ENCODE peak calls at places on chromosomes 6 and 20, in ten cellular contexts. One of them, this sample, is unnamed.

GRCh38 chr6:111791415-111791814 is 81.8 kb downstream of the FYN start:
- DNase-seq in A549: no peak
- DNase-seq in tibial artery: no peak
- DNase-seq in K562: no peak
- DNase-seq in HepG2: no peak
- DNase-seq in adrenal gland: no peak
- DNase-seq in trophoblast cell: no peak
- DNase-seq in esophagus muscularis mucosa: no peak
- DNase-seq in fibroblast of lung: peak; percentile 81
- DNase-seq in PC-3: no peak
- DNase-seq in this sample: peak; percentile 58

GRCh38 chr20:51077601-51078000 is 54.7 kb upstream of the KCNG1 start:
- DNase-seq in trophoblast cell: no peak
- DNase-seq in tibial artery: no peak
- DNase-seq in esophagus muscularis mucosa: no peak
- DNase-seq in K562: no peak
- DNase-seq in HepG2: no peak
- DNase-seq in A549: no peak
- DNase-seq in fibroblast of lung: no peak
- DNase-seq in adrenal gland: no peak
- DNase-seq in PC-3: no peak
- DNase-seq in this sample: no peak

GRCh38 chr6:143027058-143027457 is 33.6 kb upstream of the AIG1 start:
- DNase-seq in esophagus muscularis mucosa: no peak
- DNase-seq in PC-3: peak; percentile 41
- DNase-seq in fibroblast of lung: peak; percentile 22
- DNase-seq in tibial artery: peak; percentile 31
- DNase-seq in K562: no peak
- DNase-seq in HepG2: peak; percentile 38
- DNase-seq in trophoblast cell: peak; percentile 41
- DNase-seq in A549: no peak
- DNase-seq in adrenal gland: peak; percentile 29
- DNase-seq in this sample: peak; percentile 74

GRCh38 chr6:33147807-33148666 is 44.2 kb downstream of the COL11A2 start:
- DNase-seq in adrenal gland: peak; percentile 22
- DNase-seq in tibial artery: no peak
- DNase-seq in PC-3: peak; percentile 63
- DNase-seq in K562: no peak
- DNase-seq in trophoblast cell: peak; percentile 66
- DNase-seq in HepG2: peak; percentile 51
- DNase-seq in esophagus muscularis mucosa: no peak
- DNase-seq in fibroblast of lung: peak; percentile 43
- DNase-seq in A549: no peak
- DNase-seq in this sample: no peak

GRCh38 chr20:53283011-53283410 is 310.6 kb downstream of the ZNF217 start:
- DNase-seq in PC-3: no peak
- DNase-seq in K562: no peak
- DNase-seq in HepG2: no peak
- DNase-seq in tibial artery: no peak
- DNase-seq in A549: no peak
- DNase-seq in fibroblast of lung: no peak
- DNase-seq in trophoblast cell: no peak
- DNase-seq in adrenal gland: no peak
- DNase-seq in esophagus muscularis mucosa: no peak
- DNase-seq in this sample: no peak

GRCh38 chr6:2746557-2747061 is 4.1 kb downstream of the MYLK4 start:
- DNase-seq in trophoblast cell: peak; percentile 29
- DNase-seq in K562: no peak
- DNase-seq in A549: no peak
- DNase-seq in HepG2: no peak
- DNase-seq in esophagus muscularis mucosa: no peak
- DNase-seq in PC-3: no peak
- DNase-seq in tibial artery: no peak
- DNase-seq in adrenal gland: no peak
- DNase-seq in fibroblast of lung: no peak
- DNase-seq in this sample: no peak

GRCh38 chr6:109794201-109794926 is 103.3 kb downstream of the FIG4 start:
- DNase-seq in K562: no peak
- DNase-seq in fibroblast of lung: peak; percentile 79
- DNase-seq in esophagus muscularis mucosa: no peak
- DNase-seq in PC-3: peak; percentile 77
- DNase-seq in HepG2: no peak
- DNase-seq in trophoblast cell: no peak
- DNase-seq in A549: no peak
- DNase-seq in adrenal gland: no peak
- DNase-seq in tibial artery: no peak
- DNase-seq in this sample: no peak

GRCh38 chr6:27791182-27791939 is 120.8 kb downstream of the OR2B2 start:
- DNase-seq in trophoblast cell: peak; percentile 67
- DNase-seq in HepG2: peak; percentile 76
- DNase-seq in A549: peak; percentile 47
- DNase-seq in PC-3: peak; percentile 92
- DNase-seq in tibial artery: peak; percentile 67
- DNase-seq in K562: peak; percentile 61
- DNase-seq in adrenal gland: peak; percentile 61
- DNase-seq in esophagus muscularis mucosa: no peak
- DNase-seq in fibroblast of lung: peak; percentile 79
- DNase-seq in this sample: peak; percentile 61

GRCh38 chr6:90368601-90369000 is 72.0 kb upstream of the BACH2 start:
- DNase-seq in tibial artery: no peak
- DNase-seq in A549: no peak
- DNase-seq in trophoblast cell: no peak
- DNase-seq in fibroblast of lung: peak; percentile 89
- DNase-seq in adrenal gland: no peak
- DNase-seq in esophagus muscularis mucosa: no peak
- DNase-seq in HepG2: no peak
- DNase-seq in PC-3: peak; percentile 44
- DNase-seq in K562: no peak
- DNase-seq in this sample: no peak

GRCh38 chr6:84774174-84775158 is 10.1 kb upstream of the TBX18 start:
- DNase-seq in K562: peak; percentile 46
- DNase-seq in adrenal gland: no peak
- DNase-seq in HepG2: no peak
- DNase-seq in tibial artery: peak; percentile 41
- DNase-seq in esophagus muscularis mucosa: peak; percentile 88
- DNase-seq in A549: peak; percentile 41
- DNase-seq in trophoblast cell: no peak
- DNase-seq in fibroblast of lung: no peak
- DNase-seq in PC-3: no peak
- DNase-seq in this sample: no peak

GRCh38 chr6:84773133-84773430 is 8.7 kb upstream of the TBX18 start:
- DNase-seq in HepG2: no peak
- DNase-seq in fibroblast of lung: no peak
- DNase-seq in esophagus muscularis mucosa: no peak
- DNase-seq in adrenal gland: no peak
- DNase-seq in A549: no peak
- DNase-seq in tibial artery: no peak
- DNase-seq in trophoblast cell: no peak
- DNase-seq in K562: no peak
- DNase-seq in PC-3: no peak
- DNase-seq in this sample: no peak

GRCh38 chr6:84772428-84773132 is 8.2 kb upstream of the TBX18 start:
- DNase-seq in tibial artery: no peak
- DNase-seq in trophoblast cell: no peak
- DNase-seq in K562: no peak
- DNase-seq in PC-3: no peak
- DNase-seq in HepG2: no peak
- DNase-seq in A549: no peak
- DNase-seq in adrenal gland: no peak
- DNase-seq in esophagus muscularis mucosa: no peak
- DNase-seq in fibroblast of lung: no peak
- DNase-seq in this sample: no peak

GRCh38 chr6:84771732-84772131 is 7.3 kb upstream of the TBX18 start:
- DNase-seq in A549: no peak
- DNase-seq in trophoblast cell: no peak
- DNase-seq in PC-3: no peak
- DNase-seq in tibial artery: no peak
- DNase-seq in HepG2: no peak
- DNase-seq in K562: no peak
- DNase-seq in adrenal gland: no peak
- DNase-seq in esophagus muscularis mucosa: no peak
- DNase-seq in fibroblast of lung: no peak
- DNase-seq in this sample: no peak

GRCh38 chr6:84773431-84774173 is 9.2 kb upstream of the TBX18 start:
- DNase-seq in PC-3: no peak
- DNase-seq in A549: peak; percentile 21
- DNase-seq in esophagus muscularis mucosa: peak; percentile 81
- DNase-seq in adrenal gland: no peak
- DNase-seq in tibial artery: peak; percentile 29
- DNase-seq in K562: no peak
- DNase-seq in trophoblast cell: peak; percentile 13
- DNase-seq in fibroblast of lung: no peak
- DNase-seq in HepG2: no peak
- DNase-seq in this sample: no peak
- H3K4me1 ChIP-seq in PC-3: no peaks in the 10 kb centered on the region
- H3K4me1 ChIP-seq in A549: peaks cover 8% of the 10 kb centered on the region
- H3K4me1 ChIP-seq in esophagus muscularis mucosa: peaks cover 20% of the 10 kb centered on the region
- H3K4me1 ChIP-seq in adrenal gland: peaks cover 16% of the 10 kb centered on the region
- H3K4me1 ChIP-seq in tibial artery: no peaks in the 10 kb centered on the region
- H3K4me1 ChIP-seq in K562: peaks cover 3% of the 10 kb centered on the region
- H3K4me1 ChIP-seq in trophoblast cell: peaks cover 6% of the 10 kb centered on the region
- H3K4me1 ChIP-seq in fibroblast of lung: no peaks in the 10 kb centered on the region
- H3K4me1 ChIP-seq in HepG2: no peaks in the 10 kb centered on the region
- H3K4me1 ChIP-seq in this sample: no peaks in the 10 kb centered on the region

DNA sequence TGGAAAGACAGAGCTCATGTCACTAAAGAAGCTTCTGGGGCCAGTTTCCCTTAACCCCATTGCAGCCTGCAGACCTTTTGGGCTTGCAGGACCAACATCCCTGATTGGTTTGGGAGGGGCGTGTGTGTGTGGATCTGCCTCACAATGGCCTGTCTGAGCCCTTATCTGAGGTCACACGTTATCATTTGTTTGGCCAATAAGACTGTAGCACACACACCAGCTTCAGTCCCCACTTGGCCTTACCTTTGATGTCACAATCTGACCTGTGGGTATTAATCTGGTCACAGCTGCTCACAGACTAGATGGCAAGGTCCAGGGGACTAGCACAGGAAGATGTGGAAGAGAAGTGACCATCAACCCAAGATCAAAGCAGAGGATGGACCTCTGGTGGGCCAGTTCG is at the start of gene SCP2D1:
- DNase-seq in trophoblast cell: no peak
- DNase-seq in fibroblast of lung: no peak
- DNase-seq in PC-3: no peak
- DNase-seq in tibial artery: no peak
- DNase-seq in HepG2: no peak
- DNase-seq in A549: no peak
- DNase-seq in adrenal gland: no peak
- DNase-seq in K562: no peak
- DNase-seq in esophagus muscularis mucosa: no peak
- DNase-seq in this sample: no peak
- H3K4me1 ChIP-seq in trophoblast cell: no peaks in the 10 kb centered on the region
- H3K4me1 ChIP-seq in fibroblast of lung: no peaks in the 10 kb centered on the region
- H3K4me1 ChIP-seq in PC-3: no peaks in the 10 kb centered on the region
- H3K4me1 ChIP-seq in tibial artery: no peaks in the 10 kb centered on the region
- H3K4me1 ChIP-seq in HepG2: no peaks in the 10 kb centered on the region
- H3K4me1 ChIP-seq in A549: no peaks in the 10 kb centered on the region
- H3K4me1 ChIP-seq in adrenal gland: no peaks in the 10 kb centered on the region
- H3K4me1 ChIP-seq in K562: no peaks in the 10 kb centered on the region
- H3K4me1 ChIP-seq in esophagus muscularis mucosa: no peaks in the 10 kb centered on the region
- H3K4me1 ChIP-seq in this sample: no peaks in the 10 kb centered on the region

GRCh38 chr6:98832282-98833100 is 1.9 kb upstream of the POU3F2 start:
- DNase-seq in HepG2: no peak
- DNase-seq in esophagus muscularis mucosa: no peak
- DNase-seq in adrenal gland: peak; percentile 48
- DNase-seq in K562: no peak
- DNase-seq in PC-3: peak; percentile 32
- DNase-seq in tibial artery: no peak
- DNase-seq in fibroblast of lung: peak; percentile 95
- DNase-seq in trophoblast cell: peak; percentile 3
- DNase-seq in A549: no peak
- DNase-seq in this sample: no peak

GRCh38 chr6:98831057-98832031 is 3.0 kb upstream of the POU3F2 start:
- DNase-seq in fibroblast of lung: peak; percentile 32
- DNase-seq in tibial artery: no peak
- DNase-seq in trophoblast cell: no peak
- DNase-seq in K562: no peak
- DNase-seq in adrenal gland: no peak
- DNase-seq in PC-3: no peak
- DNase-seq in esophagus muscularis mucosa: no peak
- DNase-seq in A549: no peak
- DNase-seq in HepG2: no peak
- DNase-seq in this sample: no peak

GRCh38 chr6:98834060-98835031 is at the start of gene POU3F2:
- DNase-seq in A549: peak; percentile 64
- DNase-seq in fibroblast of lung: peak; percentile 99
- DNase-seq in tibial artery: peak; percentile 48
- DNase-seq in K562: peak; percentile 96
- DNase-seq in adrenal gland: peak; percentile 84
- DNase-seq in esophagus muscularis mucosa: no peak
- DNase-seq in trophoblast cell: peak; percentile 50
- DNase-seq in PC-3: peak; percentile 61
- DNase-seq in HepG2: peak; percentile 57
- DNase-seq in this sample: peak; percentile 94

GRCh38 chr6:98835149-98836024 is 1.0 kb downstream of the POU3F2 start:
- DNase-seq in K562: no peak
- DNase-seq in fibroblast of lung: peak; percentile 54
- DNase-seq in adrenal gland: no peak
- DNase-seq in esophagus muscularis mucosa: no peak
- DNase-seq in A549: no peak
- DNase-seq in HepG2: no peak
- DNase-seq in PC-3: no peak
- DNase-seq in tibial artery: no peak
- DNase-seq in trophoblast cell: peak; percentile 3
- DNase-seq in this sample: peak; percentile 38

GRCh38 chr6:98833101-98834059 is 994 bp upstream of the POU3F2 start:
- DNase-seq in A549: no peak
- DNase-seq in K562: no peak
- DNase-seq in adrenal gland: peak; percentile 38
- DNase-seq in tibial artery: no peak
- DNase-seq in PC-3: peak; percentile 10
- DNase-seq in fibroblast of lung: peak; percentile 62
- DNase-seq in esophagus muscularis mucosa: no peak
- DNase-seq in HepG2: no peak
- DNase-seq in trophoblast cell: peak; percentile 42
- DNase-seq in this sample: peak; percentile 56
- H3K4me1 ChIP-seq in A549: peaks cover 11% of the 10 kb centered on the region
- H3K4me1 ChIP-seq in K562: no peaks in the 10 kb centered on the region
- H3K4me1 ChIP-seq in adrenal gland: peaks cover 38% of the 10 kb centered on the region
- H3K4me1 ChIP-seq in tibial artery: no peaks in the 10 kb centered on the region
- H3K4me1 ChIP-seq in PC-3: no peaks in the 10 kb centered on the region
- H3K4me1 ChIP-seq in fibroblast of lung: peaks cover 6% of the 10 kb centered on the region
- H3K4me1 ChIP-seq in esophagus muscularis mucosa: peaks cover 62% of the 10 kb centered on the region
- H3K4me1 ChIP-seq in HepG2: peaks cover 25% of the 10 kb centered on the region
- H3K4me1 ChIP-seq in trophoblast cell: peaks cover 15% of the 10 kb centered on the region
- H3K4me1 ChIP-seq in this sample: peaks cover 8% of the 10 kb centered on the region

GRCh38 chr20:47350181-47350550 is 6.3 kb downstream of the ZMYND8 start:
- DNase-seq in HepG2: no peak
- DNase-seq in fibroblast of lung: no peak
- DNase-seq in adrenal gland: no peak
- DNase-seq in esophagus muscularis mucosa: no peak
- DNase-seq in A549: no peak
- DNase-seq in PC-3: no peak
- DNase-seq in tibial artery: no peak
- DNase-seq in trophoblast cell: no peak
- DNase-seq in K562: no peak
- DNase-seq in this sample: no peak
- H3K4me1 ChIP-seq in HepG2: peaks cover 96% of the 10 kb centered on the region
- H3K4me1 ChIP-seq in fibroblast of lung: peaks cover 40% of the 10 kb centered on the region
- H3K4me1 ChIP-seq in adrenal gland: peaks cover 85% of the 10 kb centered on the region
- H3K4me1 ChIP-seq in esophagus muscularis mucosa: peaks cover 100% of the 10 kb centered on the region
- H3K4me1 ChIP-seq in A549: peaks cover 79% of the 10 kb centered on the region
- H3K4me1 ChIP-seq in PC-3: peaks cover 46% of the 10 kb centered on the region
- H3K4me1 ChIP-seq in tibial artery: peaks cover 5% of the 10 kb centered on the region
- H3K4me1 ChIP-seq in trophoblast cell: peaks cover 37% of the 10 kb centered on the region
- H3K4me1 ChIP-seq in K562: peaks cover 46% of the 10 kb centered on the region
- H3K4me1 ChIP-seq in this sample: peaks cover 21% of the 10 kb centered on the region

GRCh38 chr6:108774555-108774954 is 73.7 kb upstream of the ARMC2 start:
- DNase-seq in trophoblast cell: no peak
- DNase-seq in A549: no peak
- DNase-seq in fibroblast of lung: no peak
- DNase-seq in HepG2: no peak
- DNase-seq in esophagus muscularis mucosa: peak; percentile 84
- DNase-seq in PC-3: no peak
- DNase-seq in adrenal gland: no peak
- DNase-seq in K562: no peak
- DNase-seq in tibial artery: no peak
- DNase-seq in this sample: no peak
- H3K4me1 ChIP-seq in trophoblast cell: no peaks in the 10 kb centered on the region
- H3K4me1 ChIP-seq in A549: no peaks in the 10 kb centered on the region
- H3K4me1 ChIP-seq in fibroblast of lung: no peaks in the 10 kb centered on the region
- H3K4me1 ChIP-seq in HepG2: peaks cover 16% of the 10 kb centered on the region
- H3K4me1 ChIP-seq in esophagus muscularis mucosa: no peaks in the 10 kb centered on the region
- H3K4me1 ChIP-seq in PC-3: no peaks in the 10 kb centered on the region
- H3K4me1 ChIP-seq in adrenal gland: no peaks in the 10 kb centered on the region
- H3K4me1 ChIP-seq in K562: no peaks in the 10 kb centered on the region
- H3K4me1 ChIP-seq in tibial artery: no peaks in the 10 kb centered on the region
- H3K4me1 ChIP-seq in this sample: no peaks in the 10 kb centered on the region

This sample was measured in SJCRH30.